ENCODE peak calls at places on chromosome 22, in four cellular contexts. L is activated T-cell treated with anti-CD3 and anti-CD28 coated beads, Interleukin-2, amount 50 U/mL, for 4 hours; C is stimulated activated naive CD8-positive, alpha-beta T cell treated with anti-CD3 and anti-CD28 coated beads, Interleukin-15, amount 100 ng/mL, for 72 hours; A is naive thymus-derived CD4-positive, alpha-beta T cell. O is an unnamed sample.

GRCh38 chr22:50260801-50261614 is 475 bp downstream of the MAPK12 start:
- ATAC-seq in L (peak), C (peak), A (peak), O (peak)

GRCh38 chr22:17483670-17484372 is 79.5 kb upstream of the SLC25A18 start:
- ATAC-seq in L (no peak), C (no peak), A (peak), O (no peak)

GRCh38 chr22:17492247-17492646 is 71.1 kb upstream of the SLC25A18 start:
- ATAC-seq in L (no peak), C (no peak), A (no peak), O (peak)

GRCh38 chr22:30372915-30373314 is 14.3 kb downstream of the RNF215 start:
- ATAC-seq in L (no peak), C (no peak), A (peak), O (no peak)

GRCh38 chr22:36010090-36010489 is 18.5 kb downstream of the RBFOX2 start:
- ATAC-seq in L (no peak), C (no peak), A (no peak), O (no peak)

GRCh38 chr22:44534335-44534734 is 36.3 kb upstream of the RTL6 start:
- ATAC-seq in L (no peak), C (no peak), A (no peak), O (no peak)

GRCh38 chr22:24703101-24703500 is 71.4 kb downstream of the PIWIL3 start:
- ATAC-seq in L (no peak), C (no peak), A (no peak), O (no peak)

GRCh38 chr22:49866646-49867045 is 13.0 kb downstream of the ZBED4 start:
- ATAC-seq in L (no peak), C (no peak), A (no peak), O (no peak)

GRCh38 chr22:25572708-25573161 is 8.3 kb downstream of the GRK3 start:
- ATAC-seq in L (peak), C (peak), A (peak), O (peak)

GRCh38 chr22:24978308-24978707 is 25.8 kb downstream of the KIAA1671 start:
- ATAC-seq in L (no peak), C (no peak), A (no peak), O (no peak)

GRCh38 chr22:44709881-44710400 is 7.9 kb downstream of the PRR5 start:
- ATAC-seq in L (no peak), C (peak), A (peak), O (no peak)

GRCh38 chr22:28410050-28410816 is 269.4 kb downstream of the TTC28 start:
- ATAC-seq in L (no peak), C (no peak), A (no peak), O (no peak)

GRCh38 chr22:45934659-45935341 is 42.2 kb downstream of the WNT7B start:
- ATAC-seq in L (no peak), C (no peak), A (no peak), O (no peak)

GRCh38 chr22:32788884-32789624 is 12.5 kb upstream of the TIMP3 start:
- ATAC-seq in L (no peak), C (no peak), A (no peak), O (no peak)

GRCh38 chr22:43566561-43567332 is 154.9 kb downstream of the MPPED1 start:
- ATAC-seq in L (no peak), C (no peak), A (no peak), O (no peak)

GRCh38 chr22:45524157-45524556 is 21.5 kb downstream of the FBLN1 start:
- ATAC-seq in L (no peak), C (no peak), A (no peak), O (no peak)

GRCh38 chr22:42294034-42294985 is 23.9 kb upstream of the TCF20 start:
- ATAC-seq in L (peak), C (no peak), A (peak), O (peak)

GRCh38 chr22:30305906-30306628 is 16.8 kb upstream of the CASTOR1 start:
- ATAC-seq in L (peak), C (peak), A (peak), O (peak)

GRCh38 chr22:30609260-30610185 is 2.5 kb downstream of the TCN2 start:
- ATAC-seq in L (peak), C (peak), A (peak), O (peak)

O was measured in activated T-helper 17 cell treated with anti-CD3 and anti-CD28 coated beads, Interleukin-2, amount 50 U/mL, for 72 hours.